ENCODE peak calls at places on chromosomes 6 and 20, in ten cellular contexts. T is activated gamma-delta T cell treated with Interleukin-2 at 50 U/mL for 16 hours; P is NCI-H1092 treated with DMSO at 0.1 percent for 48 hours; Q is ELR; B is WTC11; G is fibroblast of lung; N is effector CD4-positive, alpha-beta T cell; Z is mesenteric fat pad; Y is HFFc6; F is fibroblast of the aortic adventitia. K is an unnamed sample.

GRCh38 chr6:21595265-21595950 is 1.9 kb downstream of the SOX4 start:
- DNase-seq in T (peak; percentile 23), P (peak; percentile 45), Q (peak; percentile 26), B (peak; percentile 22), G (no peak), N (no peak), Z (no peak), Y (no peak), F (peak; percentile 32), K (no peak)

GRCh38 chr20:53656653-53657288 is 63.1 kb upstream of the ZNF217 start:
- DNase-seq in T (no peak), P (no peak), Q (peak; percentile 61), B (no peak), G (peak; percentile 88), N (no peak), Z (no peak), Y (peak; percentile 75), F (peak; percentile 61), K (no peak)

GRCh38 chr6:83808926-83809325 is 44.2 kb upstream of the RIPPLY2 start:
- DNase-seq in T (no peak), P (no peak), Q (no peak), B (no peak), G (no peak), N (no peak), Z (no peak), Y (no peak), F (no peak), K (no peak)

GRCh38 chr6:10421508-10422281 is 6.8 kb upstream of the TFAP2A start:
- DNase-seq in T (no peak), P (no peak), Q (no peak), B (peak; percentile 41), G (no peak), N (no peak), Z (no peak), Y (no peak), F (no peak), K (no peak)

GRCh38 chr6:142653710-142654274 is 291.2 kb downstream of the HIVEP2 start:
- DNase-seq in T (no peak), P (no peak), Q (no peak), B (no peak), G (no peak), N (no peak), Z (no peak), Y (no peak), F (no peak), K (no peak)

GRCh38 chr6:158376650-158377081 is 64.4 kb downstream of the TULP4 start:
- DNase-seq in T (no peak), P (no peak), Q (no peak), B (no peak), G (no peak), N (no peak), Z (no peak), Y (peak; percentile 35), F (peak; percentile 15), K (no peak)

GRCh38 chr6:149336529-149336928 is 19.0 kb downstream of the TAB2 start:
- DNase-seq in T (no peak), P (no peak), Q (no peak), B (no peak), G (no peak), N (no peak), Z (no peak), Y (no peak), F (no peak), K (peak; percentile 92)

GRCh38 chr6:34393191-34393967 is 910 bp upstream of the NUDT3 start:
- DNase-seq in T (no peak), P (no peak), Q (no peak), B (no peak), G (no peak), N (no peak), Z (no peak), Y (no peak), F (no peak), K (no peak)

GRCh38 chr6:81759782-81760181 is 7.3 kb upstream of the TENT5A start:
- DNase-seq in T (no peak), P (no peak), Q (no peak), B (no peak), G (peak; percentile 52), N (no peak), Z (no peak), Y (no peak), F (peak; percentile 69), K (no peak)

GRCh38 chr20:34062651-34063482 is 49.2 kb downstream of the EIF2S2 start:
- DNase-seq in T (no peak), P (no peak), Q (peak; percentile 78), B (no peak), G (no peak), N (no peak), Z (no peak), Y (peak; percentile 59), F (peak; percentile 64), K (no peak)

GRCh38 chr6:8321671-8322404 is 113.5 kb downstream of the SLC35B3 start:
- DNase-seq in T (no peak), P (no peak), Q (no peak), B (no peak), G (no peak), N (no peak), Z (no peak), Y (no peak), F (no peak), K (no peak)

GRCh38 chr6:130354322-130354721 is 11.5 kb upstream of the TMEM200A start:
- DNase-seq in T (no peak), P (no peak), Q (no peak), B (no peak), G (no peak), N (no peak), Z (no peak), Y (no peak), F (no peak), K (no peak)

GRCh38 chr20:36147707-36148106 is 6.8 kb upstream of the EPB41L1 start:
- DNase-seq in T (no peak), P (no peak), Q (no peak), B (no peak), G (peak; percentile 80), N (no peak), Z (no peak), Y (no peak), F (peak; percentile 94), K (no peak)

GRCh38 chr20:34713194-34713943 is 9.2 kb downstream of the TP53INP2 start:
- DNase-seq in T (no peak), P (no peak), Q (peak; percentile 100), B (no peak), G (peak; percentile 98), N (no peak), Z (no peak), Y (peak; percentile 98), F (peak; percentile 99), K (no peak)

GRCh38 chr20:38290829-38291581 is 13.0 kb upstream of the BPI start:
- DNase-seq in T (no peak), P (no peak), Q (peak; percentile 76), B (peak; percentile 74), G (peak; percentile 91), N (no peak), Z (no peak), Y (no peak), F (peak; percentile 60), K (peak; percentile 9)

GRCh38 chr6:75188221-75188620 is 17.6 kb downstream of the COL12A1 start:
- DNase-seq in T (no peak), P (no peak), Q (no peak), B (no peak), G (no peak), N (no peak), Z (no peak), Y (no peak), F (no peak), K (no peak)

GRCh38 chr6:22067127-22067526 is 229.7 kb downstream of the PRL start:
- DNase-seq in T (no peak), P (no peak), Q (no peak), B (no peak), G (no peak), N (no peak), Z (no peak), Y (no peak), F (peak; percentile 81), K (no peak)

GRCh38 chr6:14278436-14278835 is 160.9 kb downstream of the CD83 start:
- DNase-seq in T (no peak), P (no peak), Q (no peak), B (no peak), G (no peak), N (no peak), Z (no peak), Y (no peak), F (no peak), K (no peak)

GRCh38 chr6:113137411-113137810 is 719.7 kb upstream of the MARCKS start:
- DNase-seq in T (no peak), P (no peak), Q (no peak), B (peak; percentile 13), G (peak; percentile 8), N (no peak), Z (no peak), Y (no peak), F (peak; percentile 57), K (no peak)

GRCh38 chr6:27133281-27134227 is 113.9 kb upstream of the PRSS16 start:
- DNase-seq in T (peak; percentile 64), P (peak; percentile 45), Q (peak; percentile 87), B (peak; percentile 74), G (peak; percentile 75), N (peak; percentile 63), Z (no peak), Y (peak; percentile 85), F (peak; percentile 50), K (no peak)

GRCh38 chr6:157466340-157466643 is 85.3 kb downstream of the ZDHHC14 start:
- DNase-seq in T (no peak), P (no peak), Q (no peak), B (no peak), G (no peak), N (no peak), Z (no peak), Y (no peak), F (no peak), K (no peak)

GRCh38 chr20:13819885-13820645 is 35.2 kb downstream of the NDUFAF5 start:
- DNase-seq in T (no peak), P (peak; percentile 71), Q (peak; percentile 65), B (peak; percentile 20), G (peak; percentile 49), N (no peak), Z (no peak), Y (peak; percentile 53), F (peak; percentile 61), K (peak; percentile 40)

GRCh38 chr6:19949155-19949554 is 112.0 kb downstream of the ID4 start:
- DNase-seq in T (no peak), P (no peak), Q (no peak), B (no peak), G (no peak), N (no peak), Z (no peak), Y (no peak), F (no peak), K (no peak)

GRCh38 chr20:34475979-34476736 is 40.1 kb upstream of the DYNLRB1 start:
- DNase-seq in T (peak; percentile 14), P (no peak), Q (peak; percentile 59), B (peak; percentile 19), G (peak; percentile 25), N (no peak), Z (no peak), Y (no peak), F (peak; percentile 19), K (no peak)

GRCh38 chr6:129621252-129621651 is 88.7 kb downstream of the ARHGAP18 start:
- DNase-seq in T (peak; percentile 31), P (no peak), Q (peak; percentile 52), B (peak; percentile 36), G (no peak), N (peak; percentile 11), Z (no peak), Y (no peak), F (no peak), K (no peak)

GRCh38 chr6:170553686-170554085 is 483 bp upstream of the TBP start:
- DNase-seq in T (no peak), P (no peak), Q (peak; percentile 44), B (peak; percentile 13), G (peak; percentile 72), N (peak; percentile 40), Z (no peak), Y (peak; percentile 31), F (peak; percentile 59), K (no peak)

GRCh38 chr20:35463455-35464300 is 8.3 kb downstream of the CEP250 start:
- DNase-seq in T (peak; percentile 51), P (peak; percentile 72), Q (peak; percentile 83), B (peak; percentile 60), G (peak; percentile 82), N (peak; percentile 51), Z (no peak), Y (peak; percentile 63), F (peak; percentile 85), K (peak; percentile 51)

K was measured in DMS79 treated with DMSO at 0.1 percent for 48 hours.